ENCODE peak calls at places on chromosome 18, in four cellular contexts. Y is cardiac muscle cell, T is colonic mucosa, U is AG04449. G is an unnamed sample.

GRCh38 chr18:10271481-10271880 is 183.0 kb upstream of the APCDD1 start:
- DNase-seq in Y (no peak), T (no peak), U (no peak), G (no peak)

GRCh38 chr18:36757081-36757480 is 71.7 kb downstream of the TPGS2 start:
- DNase-seq in Y (peak; percentile 58), T (no peak), U (peak; percentile 49), G (peak; percentile 49)

GRCh38 chr18:27778441-27778840 is 398.5 kb downstream of the CDH2 start:
- DNase-seq in Y (peak; percentile 45), T (no peak), U (no peak), G (no peak)

GRCh38 chr18:39870586-39870985 is 2084.4 kb upstream of the PIK3C3 start:
- DNase-seq in Y (no peak), T (no peak), U (no peak), G (no peak)

GRCh38 chr18:22676423-22676822 is 256.7 kb upstream of the RBBP8 start:
- DNase-seq in Y (no peak), T (no peak), U (no peak), G (peak; percentile 58)

GRCh38 chr18:10099539-10100140 is 185.8 kb downstream of the VAPA start:
- DNase-seq in Y (no peak), T (no peak), U (no peak), G (no peak)

GRCh38 chr18:61727241-61727640 is 165.6 kb downstream of the RNF152 start:
- DNase-seq in Y (no peak), T (no peak), U (peak; percentile 49), G (no peak)

GRCh38 chr18:68764016-68764415 is 33.9 kb upstream of the CCDC102B start:
- DNase-seq in Y (no peak), T (no peak), U (no peak), G (no peak)

GRCh38 chr18:32511147-32511546 is 40.5 kb upstream of the GAREM1 start:
- DNase-seq in Y (no peak), T (no peak), U (no peak), G (no peak)

GRCh38 chr18:73564073-73564472 is 583.6 kb downstream of the FBXO15 start:
- DNase-seq in Y (no peak), T (no peak), U (peak; percentile 26), G (peak; percentile 39)

GRCh38 chr18:63963610-63964256 is 6.1 kb upstream of the SERPINB8 start:
- DNase-seq in Y (peak; percentile 70), T (peak; percentile 68), U (no peak), G (peak; percentile 47)

GRCh38 chr18:28494151-28494550 is 317.2 kb upstream of the CDH2 start:
- DNase-seq in Y (no peak), T (no peak), U (peak; percentile 28), G (peak; percentile 0)

GRCh38 chr18:3510024-3510423 is 60.1 kb downstream of the TGIF1 start:
- DNase-seq in Y (no peak), T (no peak), U (no peak), G (no peak)

GRCh38 chr18:13503839-13504238 is 222.5 kb downstream of the FAM210A start:
- DNase-seq in Y (no peak), T (no peak), U (no peak), G (no peak)

GRCh38 chr18:74284501-74285004 is 7.2 kb downstream of the CYB5A start:
- DNase-seq in Y (peak; percentile 78), T (no peak), U (no peak), G (no peak)

GRCh38 chr18:49055787-49056186 is 105.0 kb upstream of the SMAD7 start:
- DNase-seq in Y (no peak), T (no peak), U (no peak), G (no peak)

GRCh38 chr18:42028232-42028832 is 73.3 kb downstream of the PIK3C3 start:
- DNase-seq in Y (peak; percentile 20), T (peak; percentile 21), U (no peak), G (no peak)

GRCh38 chr18:70036771-70037452 is 89.2 kb upstream of the CD226 start:
- DNase-seq in Y (no peak), T (no peak), U (no peak), G (no peak)

GRCh38 chr18:50044402-50044801 is 150.5 kb downstream of the MYO5B start:
- DNase-seq in Y (no peak), T (no peak), U (no peak), G (no peak)

GRCh38 chr18:7256959-7257742 is 26.3 kb downstream of the LRRC30 start:
- DNase-seq in Y (no peak), T (no peak), U (no peak), G (no peak)

GRCh38 chr18:22650247-22650646 is 232.5 kb upstream of the CTAGE1 start:
- DNase-seq in Y (no peak), T (no peak), U (no peak), G (no peak)

GRCh38 chr18:43664487-43665008 is 387.3 kb upstream of the SYT4 start:
- DNase-seq in Y (no peak), T (no peak), U (no peak), G (no peak)

GRCh38 chr18:9058426-9058825 is 44.1 kb upstream of the NDUFV2 start:
- DNase-seq in Y (no peak), T (no peak), U (no peak), G (peak; percentile 31)

GRCh38 chr18:22606563-22607283 is 189.0 kb upstream of the CTAGE1 start:
- DNase-seq in Y (peak; percentile 20), T (no peak), U (no peak), G (no peak)

GRCh38 chr18:44568986-44569385 is 111.7 kb upstream of the SETBP1 start:
- DNase-seq in Y (no peak), T (no peak), U (peak; percentile 34), G (no peak)

GRCh38 chr18:77223653-77224052 is 26.0 kb upstream of the GALR1 start:
- DNase-seq in Y (no peak), T (no peak), U (no peak), G (no peak)

GRCh38 chr18:6980363-6980762 is 137.2 kb downstream of the LAMA1 start:
- DNase-seq in Y (no peak), T (no peak), U (no peak), G (no peak)

GRCh38 chr18:76524477-76524876 is 29.4 kb upstream of the ZNF516 start:
- DNase-seq in Y (no peak), T (no peak), U (no peak), G (no peak)

GRCh38 chr18:42025491-42025890 is 70.5 kb downstream of the PIK3C3 start:
- DNase-seq in Y (no peak), T (no peak), U (no peak), G (no peak)

GRCh38 chr18:49101230-49101629 is 150.5 kb upstream of the SMAD7 start:
- DNase-seq in Y (no peak), T (no peak), U (no peak), G (no peak)

GRCh38 chr18:11726556-11726955 is 37.5 kb downstream of the GNAL start:
- DNase-seq in Y (no peak), T (no peak), U (no peak), G (no peak)

GRCh38 chr18:11733031-11733430 is 44.0 kb downstream of the GNAL start:
- DNase-seq in Y (peak; percentile 81), T (peak; percentile 75), U (no peak), G (peak; percentile 8)

GRCh38 chr18:11729556-11729955 is 40.5 kb downstream of the GNAL start:
- DNase-seq in Y (no peak), T (no peak), U (no peak), G (no peak)

DNA sequence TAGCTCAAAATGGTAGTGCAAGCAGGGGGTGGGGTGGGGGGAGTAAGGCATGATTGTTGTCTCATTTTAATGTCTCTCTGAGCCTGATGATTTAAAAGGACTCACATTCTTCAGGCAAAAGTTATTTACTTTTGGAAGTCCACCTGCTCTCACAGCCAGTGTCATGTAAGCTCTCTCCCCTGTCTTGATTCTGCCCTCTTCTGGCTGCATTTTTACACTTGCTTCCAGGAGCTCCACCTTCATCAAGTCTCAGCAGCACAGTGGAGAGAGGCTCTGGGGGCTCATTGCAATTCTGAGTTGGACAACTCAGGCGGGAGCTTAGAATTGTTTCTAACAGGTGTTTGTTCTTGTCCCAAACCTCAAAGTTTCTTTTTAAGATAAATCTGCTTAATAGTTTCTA is 39.2 kb downstream of the GNAL start:
- DNase-seq in Y (peak; percentile 51), T (no peak), U (no peak), G (no peak)
- TF ChIP-seq CTCF in Y (peak; percentile 27), T (no peak), U (peak; percentile 2), G (no peak)

GRCh38 chr18:14976736-14977430 is 228.9 kb downstream of the ANKRD30B start:
- DNase-seq in Y (no peak), T (no peak), U (no peak), G (peak; percentile 16)
- TF ChIP-seq CTCF in Y (no peak), T (no peak), U (peak; percentile 14), G (peak; percentile 33)

GRCh38 chr18:66749030-66749429 is 145.1 kb upstream of the CDH19 start:
- DNase-seq in Y (peak; percentile 7), T (no peak), U (no peak), G (no peak)
- TF ChIP-seq CTCF in Y (peak; percentile 33), T (peak; percentile 19), U (no peak), G (no peak)

DNA sequence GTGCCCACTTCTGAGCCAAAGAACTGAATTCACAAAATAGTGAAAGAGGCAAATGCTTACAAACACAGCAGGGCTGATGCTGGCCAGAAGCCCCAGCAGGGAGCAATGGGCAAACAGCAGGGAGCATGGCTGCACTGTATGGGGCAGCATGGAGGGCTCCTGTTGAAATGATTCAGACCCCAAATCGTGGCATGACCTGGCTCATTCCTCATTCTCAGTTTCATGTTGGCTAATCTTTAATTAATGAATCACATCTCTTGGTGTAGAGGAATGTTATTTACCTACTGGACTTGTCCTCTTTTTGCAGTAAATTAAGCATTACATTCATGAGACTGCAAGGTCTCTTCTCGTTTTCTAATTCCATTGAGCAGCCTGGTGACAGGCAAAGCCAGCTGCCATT is 85.0 kb upstream of the ST8SIA3 start:
- DNase-seq in Y (no peak), T (no peak), U (no peak), G (no peak)
- TF ChIP-seq CTCF in Y (no peak), T (no peak), U (no peak), G (no peak)

GRCh38 chr18:629303-630150 is 27.9 kb upstream of the TYMS start:
- DNase-seq in Y (no peak), T (no peak), U (no peak), G (no peak)
- TF ChIP-seq CTCF in Y (no peak), T (no peak), U (no peak), G (no peak)

DNA sequence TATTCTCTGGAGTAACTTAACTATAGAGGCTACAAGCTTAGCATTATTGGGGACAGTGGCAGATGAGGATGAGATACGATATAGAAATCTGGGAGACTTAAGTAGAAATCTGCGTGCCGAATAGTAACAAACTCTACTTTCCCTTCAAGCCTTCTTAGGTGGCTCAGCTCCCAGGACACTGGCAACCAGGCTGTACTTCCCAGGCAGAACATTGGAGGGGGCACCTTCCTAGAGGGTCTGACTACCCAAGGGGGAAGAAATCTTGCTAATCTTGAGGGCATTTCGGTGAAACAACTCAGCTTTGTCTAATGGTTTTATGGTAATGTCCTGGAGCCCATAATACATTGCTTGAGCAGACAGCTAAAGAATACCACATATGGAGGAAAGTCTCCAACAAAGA is 126.2 kb upstream of the DTNA start:
- DNase-seq in Y (no peak), T (no peak), U (no peak), G (no peak)
- TF ChIP-seq CTCF in Y (no peak), T (no peak), U (no peak), G (no peak)

GRCh38 chr18:62745089-62745751 is 29.9 kb downstream of the PHLPP1 start:
- DNase-seq in Y (no peak), T (no peak), U (no peak), G (no peak)
- TF ChIP-seq CTCF in Y (no peak), T (no peak), U (no peak), G (no peak)

GRCh38 chr18:79588636-79589481 is 90.7 kb upstream of the CTDP1 start:
- DNase-seq in Y (peak; percentile 13), T (peak; percentile 58), U (peak; percentile 41), G (peak; percentile 58)
- TF ChIP-seq CTCF in Y (peak; percentile 3), T (no peak), U (no peak), G (no peak)

G was measured in AG09319.